ENCODE peak calls at places on chromosomes 16 and 17, in eight cellular contexts. A is hepatocyte; D is activated T-helper 9 cell treated with anti-CD3 and anti-CD28 coated beads, Interleukin-2, amount 50 U/mL, for 16 hours; N is stimulated activated CD4-positive, alpha-beta T cell treated with anti-CD3 and anti-CD28 coated beads, Interleukin-1b, Interleukin-23, amount 100 ng/mL, for 1 hour; R is NAMALWA; P is NCI-H774; Y is RPMI7951; E is heart left ventricle. B is an unnamed sample.

GRCh38 chr17:16989230-16989952 is 17.5 kb upstream of the TNFRSF13B start:
- DNase-seq in A (no peak), D (no peak), N (no peak), R (peak), P (no peak), Y (peak), E (no peak), B (no peak)

GRCh38 chr17:19733953-19734526 is 14.1 kb downstream of the ALDH3A1 start:
- DNase-seq in A (no peak), D (no peak), N (no peak), R (no peak), P (no peak), Y (no peak), E (no peak), B (no peak)

GRCh38 chr17:67993153-67993997 is 2.9 kb downstream of the C17orf58 start:
- DNase-seq in A (peak), D (peak), N (peak), R (peak), P (peak), Y (peak), E (peak), B (peak)

GRCh38 chr16:31868701-31869167 is 4.9 kb upstream of the ZNF267 start:
- DNase-seq in A (peak), D (peak), N (peak), R (peak), P (peak), Y (peak), E (peak), B (peak)

GRCh38 chr17:13462673-13463124 is 139.0 kb downstream of the HS3ST3A1 start:
- DNase-seq in A (no peak), D (no peak), N (no peak), R (no peak), P (no peak), Y (peak), E (no peak), B (no peak)

GRCh38 chr17:82956146-82956725 is 116.4 kb upstream of the ZNF750 start:
- DNase-seq in A (no peak), D (no peak), N (no peak), R (no peak), P (no peak), Y (no peak), E (no peak), B (no peak)

GRCh38 chr16:19522369-19523159 is 666 bp upstream of the GDE1 start:
- DNase-seq in A (no peak), D (no peak), N (no peak), R (peak), P (no peak), Y (no peak), E (no peak), B (no peak)

GRCh38 chr16:87626905-87627304 is 24.6 kb downstream of the JPH3 start:
- DNase-seq in A (no peak), D (no peak), N (no peak), R (no peak), P (no peak), Y (no peak), E (no peak), B (no peak)

GRCh38 chr16:48383877-48384304 is 1.3 kb downstream of the SIAH1 start:
- DNase-seq in A (peak), D (no peak), N (no peak), R (peak), P (no peak), Y (peak), E (no peak), B (no peak)